ENCODE peak calls at places on chromosome 18, in eight cellular contexts. B, F, U, C, S, K, I and M are unnamed samples.

GRCh38 chr18:2538236-2538635 is 33.1 kb downstream of the METTL4 start:
- DNase-seq in B (no peak), F (no peak), U (no peak), C (no peak), S (no peak), K (no peak), I (no peak), M (no peak)

GRCh38 chr18:58132595-58133191 is 88.7 kb downstream of the NEDD4L start:
- DNase-seq in B (no peak), F (no peak), U (no peak), C (no peak), S (no peak), K (peak; percentile 20), I (no peak), M (no peak)

GRCh38 chr18:41745166-41746049 is 209.6 kb upstream of the PIK3C3 start:
- DNase-seq in B (no peak), F (peak; percentile 53), U (peak; percentile 15), C (no peak), S (peak; percentile 79), K (peak; percentile 6), I (no peak), M (peak; percentile 17)

GRCh38 chr18:47871288-47871687 is 59.2 kb downstream of the SMAD2 start:
- DNase-seq in B (no peak), F (no peak), U (no peak), C (no peak), S (no peak), K (no peak), I (no peak), M (no peak)

GRCh38 chr18:8496186-8496585 is 113.1 kb upstream of the RAB12 start:
- DNase-seq in B (no peak), F (no peak), U (no peak), C (no peak), S (peak; percentile 29), K (peak; percentile 28), I (no peak), M (no peak)

GRCh38 chr18:44033144-44033543 is 647.5 kb upstream of the SETBP1 start:
- DNase-seq in B (no peak), F (no peak), U (no peak), C (no peak), S (no peak), K (no peak), I (no peak), M (no peak)

GRCh38 chr18:23970161-23971153 is 44.1 kb upstream of the TTC39C start:
- DNase-seq in B (no peak), F (no peak), U (no peak), C (peak; percentile 38), S (no peak), K (no peak), I (peak; percentile 79), M (no peak)

GRCh38 chr18:61169386-61169785 is 163.8 kb upstream of the CDH20 start:
- DNase-seq in B (no peak), F (no peak), U (no peak), C (no peak), S (peak; percentile 45), K (no peak), I (no peak), M (no peak)

GRCh38 chr18:68714356-68714706 is 577 bp downstream of the TMX3 start:
- DNase-seq in B (no peak), F (no peak), U (no peak), C (no peak), S (peak; percentile 45), K (no peak), I (no peak), M (no peak)

GRCh38 chr18:76619342-76620315 is 124.6 kb upstream of the ZNF516 start:
- DNase-seq in B (peak; percentile 28), F (peak; percentile 86), U (no peak), C (no peak), S (peak; percentile 78), K (peak; percentile 58), I (no peak), M (peak; percentile 54)

GRCh38 chr18:49757513-49758262 is 55.6 kb downstream of the ACAA2 start:
- DNase-seq in B (no peak), F (no peak), U (no peak), C (no peak), S (peak; percentile 55), K (no peak), I (no peak), M (no peak)

GRCh38 chr18:51614033-51614432 is 416.6 kb upstream of the MEX3C start:
- DNase-seq in B (no peak), F (no peak), U (peak; percentile 0), C (no peak), S (peak; percentile 95), K (no peak), I (no peak), M (no peak)

GRCh38 chr18:66646622-66647021 is 42.7 kb upstream of the CDH19 start:
- DNase-seq in B (no peak), F (no peak), U (no peak), C (no peak), S (no peak), K (no peak), I (no peak), M (no peak)

GRCh38 chr18:48968412-48969215 is 17.8 kb upstream of the SMAD7 start:
- DNase-seq in B (no peak), F (no peak), U (no peak), C (no peak), S (no peak), K (no peak), I (no peak), M (no peak)

GRCh38 chr18:48872234-48873145 is 78.3 kb downstream of the SMAD7 start:
- DNase-seq in B (no peak), F (peak; percentile 24), U (no peak), C (no peak), S (no peak), K (peak; percentile 45), I (no peak), M (no peak)

GRCh38 chr18:23200751-23201150 is 65.5 kb downstream of the CABLES1 start:
- DNase-seq in B (no peak), F (no peak), U (no peak), C (no peak), S (peak; percentile 88), K (no peak), I (no peak), M (no peak)

GRCh38 chr18:4399929-4400328 is 55.2 kb downstream of the DLGAP1 start:
- DNase-seq in B (no peak), F (no peak), U (no peak), C (no peak), S (no peak), K (no peak), I (no peak), M (no peak)
- H3K27ac ChIP-seq in B (no peak overlapping the region), F (no peak overlapping the region), U (no peak overlapping the region), C (no peak overlapping the region), S (no peak overlapping the region), K (no peak overlapping the region), I (no peak overlapping the region), M (no peak overlapping the region)

GRCh38 chr18:72828601-72829000 is 39.2 kb downstream of the NETO1 start:
- DNase-seq in B (no peak), F (no peak), U (no peak), C (no peak), S (no peak), K (no peak), I (no peak), M (no peak)

GRCh38 chr18:72830109-72830508 is 37.7 kb downstream of the NETO1 start:
- DNase-seq in B (no peak), F (peak; percentile 74), U (no peak), C (no peak), S (peak; percentile 63), K (no peak), I (no peak), M (no peak)

GRCh38 chr18:72834731-72835130 is 33.1 kb downstream of the NETO1 start:
- DNase-seq in B (no peak), F (no peak), U (no peak), C (no peak), S (no peak), K (no peak), I (no peak), M (no peak)

GRCh38 chr18:72833471-72833870 is 34.3 kb downstream of the NETO1 start:
- DNase-seq in B (no peak), F (no peak), U (no peak), C (no peak), S (no peak), K (no peak), I (no peak), M (no peak)
- H3K27ac ChIP-seq in B (no peak overlapping the region), F (no peak overlapping the region), U (no peak overlapping the region), C (no peak overlapping the region), S (no peak overlapping the region), K (no peak overlapping the region), I (no peak overlapping the region), M (no peak overlapping the region)

GRCh38 chr18:79523738-79524180 is 128.0 kb downstream of the NFATC1 start:
- DNase-seq in B (no peak), F (no peak), U (no peak), C (peak; percentile 44), S (no peak), K (no peak), I (peak; percentile 85), M (no peak)
- H3K27ac ChIP-seq in B (no peak overlapping the region), F (no peak overlapping the region), U (no peak overlapping the region), C (peak overlapping the region; percentile 81), S (no peak overlapping the region), K (no peak overlapping the region), I (peak overlapping the region; percentile 92), M (no peak overlapping the region)

GRCh38 chr18:12958478-12958877 is 10.7 kb downstream of the SEH1L start:
- DNase-seq in B (no peak), F (no peak), U (no peak), C (no peak), S (no peak), K (no peak), I (no peak), M (no peak)

GRCh38 chr18:12960846-12961397 is 13.1 kb downstream of the SEH1L start:
- DNase-seq in B (no peak), F (no peak), U (no peak), C (no peak), S (no peak), K (no peak), I (no peak), M (no peak)

GRCh38 chr18:12963069-12963468 is 15.3 kb downstream of the SEH1L start:
- DNase-seq in B (no peak), F (no peak), U (no peak), C (no peak), S (no peak), K (peak; percentile 73), I (no peak), M (no peak)

GRCh38 chr18:12960395-12960794 is 12.6 kb downstream of the SEH1L start:
- DNase-seq in B (no peak), F (no peak), U (no peak), C (no peak), S (no peak), K (no peak), I (no peak), M (no peak)
- H3K27ac ChIP-seq in B (no peak overlapping the region), F (no peak overlapping the region), U (no peak overlapping the region), C (no peak overlapping the region), S (no peak overlapping the region), K (no peak overlapping the region), I (no peak overlapping the region), M (no peak overlapping the region)